ENCODE peak calls at places on chromosome 20, in eight cellular contexts. L, B, T, A, P, Q, N and U are unnamed samples.

GRCh38 chr20:62206388-62206775 is 13.7 kb downstream of the HRH3 start:
- DNase-seq in L (no peak), B (no peak), T (no peak), A (no peak), P (no peak), Q (no peak), N (no peak), U (no peak)

GRCh38 chr20:38423541-38423940 is 11.6 kb downstream of the SNHG17 start:
- DNase-seq in L (no peak), B (no peak), T (no peak), A (no peak), P (no peak), Q (no peak), N (no peak), U (no peak)

GRCh38 chr20:47544240-47544639 is 42.6 kb downstream of the NCOA3 start:
- DNase-seq in L (no peak), B (no peak), T (peak; percentile 63), A (no peak), P (no peak), Q (no peak), N (no peak), U (no peak)

GRCh38 chr20:61634376-61634775 is 382.3 kb downstream of the CDH4 start:
- DNase-seq in L (no peak), B (no peak), T (no peak), A (no peak), P (no peak), Q (no peak), N (no peak), U (no peak)

GRCh38 chr20:43959079-43959919 is 44.6 kb downstream of the TOX2 start:
- DNase-seq in L (no peak), B (no peak), T (peak; percentile 64), A (no peak), P (no peak), Q (no peak), N (no peak), U (no peak)

GRCh38 chr20:25341716-25342680 is 48.6 kb downstream of the ABHD12 start:
- DNase-seq in L (no peak), B (no peak), T (no peak), A (no peak), P (no peak), Q (no peak), N (no peak), U (no peak)

GRCh38 chr20:25352746-25353145 is 37.9 kb downstream of the ABHD12 start:
- DNase-seq in L (no peak), B (no peak), T (no peak), A (no peak), P (no peak), Q (no peak), N (no peak), U (no peak)

GRCh38 chr20:46128310-46129151 is 10.4 kb downstream of the CD40 start:
- DNase-seq in L (peak; percentile 40), B (peak; percentile 40), T (no peak), A (no peak), P (peak; percentile 61), Q (no peak), N (peak; percentile 74), U (no peak)

GRCh38 chr20:2849529-2849928 is 9.0 kb downstream of the VPS16 start:
- DNase-seq in L (no peak), B (no peak), T (no peak), A (no peak), P (no peak), Q (peak; percentile 21), N (no peak), U (no peak)

GRCh38 chr20:47988601-47989116 is 203.4 kb upstream of the SULF2 start:
- DNase-seq in L (no peak), B (no peak), T (no peak), A (no peak), P (no peak), Q (no peak), N (no peak), U (no peak)

GRCh38 chr20:58883243-58883691 is 30.8 kb downstream of the GNAS start:
- DNase-seq in L (no peak), B (no peak), T (no peak), A (no peak), P (no peak), Q (no peak), N (no peak), U (no peak)

GRCh38 chr20:46317685-46318177 is 9.4 kb upstream of the CDH22 start:
- DNase-seq in L (no peak), B (no peak), T (no peak), A (no peak), P (no peak), Q (no peak), N (no peak), U (no peak)

GRCh38 chr20:61603715-61604114 is 351.7 kb downstream of the CDH4 start:
- DNase-seq in L (no peak), B (no peak), T (no peak), A (no peak), P (no peak), Q (no peak), N (peak; percentile 15), U (no peak)

GRCh38 chr20:62951896-62952372 is 575 bp upstream of the SLC17A9 start:
- DNase-seq in L (no peak), B (no peak), T (no peak), A (no peak), P (no peak), Q (no peak), N (no peak), U (no peak)

GRCh38 chr20:58045156-58045555 is 183.3 kb downstream of the ANKRD60 start:
- DNase-seq in L (no peak), B (no peak), T (peak; percentile 1), A (no peak), P (no peak), Q (no peak), N (no peak), U (no peak)

GRCh38 chr20:1830240-1830639 is 65.0 kb upstream of the SIRPA start:
- DNase-seq in L (peak; percentile 78), B (peak; percentile 81), T (peak; percentile 96), A (no peak), P (no peak), Q (no peak), N (peak; percentile 91), U (no peak)

GRCh38 chr20:36601546-36601945 is 4.0 kb upstream of the RAB5IF start:
- DNase-seq in L (no peak), B (no peak), T (no peak), A (no peak), P (no peak), Q (no peak), N (no peak), U (no peak)

GRCh38 chr20:11394145-11394833 is 523.4 kb upstream of the BTBD3 start:
- DNase-seq in L (no peak), B (no peak), T (peak; percentile 90), A (no peak), P (no peak), Q (no peak), N (no peak), U (no peak)

GRCh38 chr20:17614176-17614811 is 44.4 kb downstream of the DSTN start:
- DNase-seq in L (no peak), B (peak; percentile 62), T (peak; percentile 56), A (no peak), P (no peak), Q (peak; percentile 92), N (peak; percentile 95), U (no peak)

GRCh38 chr20:47551841-47552240 is 50.2 kb downstream of the NCOA3 start:
- DNase-seq in L (no peak), B (no peak), T (peak; percentile 26), A (no peak), P (no peak), Q (no peak), N (no peak), U (no peak)

GRCh38 chr20:14235355-14235754 is 102.1 kb downstream of the FLRT3 start:
- DNase-seq in L (no peak), B (peak; percentile 9), T (peak; percentile 83), A (no peak), P (no peak), Q (no peak), N (no peak), U (no peak)

GRCh38 chr20:62651285-62652021 is 9.2 kb downstream of the SLCO4A1 start:
- DNase-seq in L (no peak), B (peak; percentile 65), T (no peak), A (peak; percentile 72), P (no peak), Q (no peak), N (peak; percentile 80), U (no peak)

GRCh38 chr20:10590950-10591349 is 82.8 kb downstream of the JAG1 start:
- DNase-seq in L (no peak), B (no peak), T (no peak), A (no peak), P (no peak), Q (no peak), N (no peak), U (no peak)

GRCh38 chr20:54139188-54139587 is 34.6 kb downstream of the CYP24A1 start:
- DNase-seq in L (no peak), B (no peak), T (peak; percentile 37), A (no peak), P (no peak), Q (no peak), N (no peak), U (no peak)

GRCh38 chr20:9442858-9443257 is 71.5 kb upstream of the LAMP5 start:
- DNase-seq in L (no peak), B (peak; percentile 39), T (peak; percentile 21), A (no peak), P (no peak), Q (no peak), N (no peak), U (no peak)

GRCh38 chr20:46545077-46545826 is 5.2 kb downstream of the OCSTAMP start:
- DNase-seq in L (no peak), B (no peak), T (peak; percentile 68), A (no peak), P (no peak), Q (no peak), N (no peak), U (no peak)

GRCh38 chr20:11158589-11158988 is 484.8 kb upstream of the JAG1 start:
- DNase-seq in L (no peak), B (no peak), T (no peak), A (no peak), P (no peak), Q (no peak), N (no peak), U (no peak)

GRCh38 chr20:22931653-22932052 is 103.5 kb upstream of the SSTR4 start:
- DNase-seq in L (no peak), B (no peak), T (no peak), A (no peak), P (no peak), Q (no peak), N (no peak), U (no peak)

GRCh38 chr20:59144179-59144830 is 19.3 kb upstream of the ZNF831 start:
- DNase-seq in L (no peak), B (no peak), T (no peak), A (no peak), P (no peak), Q (peak; percentile 35), N (no peak), U (no peak)

GRCh38 chr20:62662422-62662821 is 20.1 kb downstream of the SLCO4A1 start:
- DNase-seq in L (no peak), B (no peak), T (peak; percentile 86), A (no peak), P (no peak), Q (no peak), N (peak; percentile 59), U (no peak)

GRCh38 chr20:2118783-2119182 is 17.2 kb downstream of the STK35 start:
- DNase-seq in L (no peak), B (no peak), T (no peak), A (no peak), P (no peak), Q (no peak), N (no peak), U (no peak)